ENCODE peak calls at places on chromosomes 11 and 22, in six cellular contexts. Z, F, W, A, S and T are unnamed samples.

GRCh38 chr11:61974766-61975631 is 7.6 kb upstream of the FTH1 start:
- DNase-seq in S (no peak), W (no peak), F (no peak), A (peak; percentile 72), Z (no peak), T (peak; percentile 92)

GRCh38 chr11:68506908-68507307 is 46.4 kb downstream of the PPP6R3 start:
- DNase-seq in Z (no peak), S (no peak), A (no peak), W (peak; percentile 24), F (no peak), T (peak; percentile 39)

GRCh38 chr11:30346068-30346688 is 23.3 kb downstream of the ARL14EP start:
- DNase-seq in A (peak; percentile 54), S (peak; percentile 44), F (peak; percentile 58), Z (no peak), W (peak; percentile 63), T (peak; percentile 47)

GRCh38 chr22:29314537-29315285 is 786 bp downstream of the RASL10A start:
- DNase-seq in F (no peak), Z (no peak), W (no peak), S (no peak), A (no peak), T (peak; percentile 32)

GRCh38 chr11:47394322-47395224 is 13.8 kb upstream of the SLC39A13 start:
- DNase-seq in S (peak; percentile 40), W (no peak), Z (no peak), F (no peak), A (peak; percentile 93), T (no peak)

GRCh38 chr22:29113329-29113728 is 40.5 kb downstream of the KREMEN1 start:
- DNase-seq in S (no peak), Z (no peak), A (no peak), W (no peak), F (no peak), T (no peak)

GRCh38 chr11:40384991-40385390 is 1074.5 kb downstream of the LRRC4C start:
- DNase-seq in Z (no peak), S (no peak), W (no peak), F (no peak), A (no peak), T (no peak)

GRCh38 chr22:30344447-30345200 is 12.1 kb downstream of the SF3A1 start:
- DNase-seq in W (no peak), F (no peak), S (no peak), Z (no peak), A (no peak), T (no peak)

GRCh38 chr11:121722431-121723256 is 269.9 kb upstream of the SORL1-AS1 start:
- DNase-seq in W (peak; percentile 95), Z (peak; percentile 43), A (peak; percentile 94), F (peak; percentile 37), S (no peak), T (peak; percentile 9)

GRCh38 chr11:91261513-91261912 is 963.1 kb upstream of the FAT3 start:
- DNase-seq in Z (no peak), W (peak; percentile 41), F (no peak), A (no peak), S (no peak), T (no peak)

GRCh38 chr22:21963286-21963685 is 10.6 kb upstream of the PPM1F start:
- DNase-seq in Z (no peak), S (no peak), W (no peak), A (no peak), F (no peak), T (no peak)

GRCh38 chr22:32644252-32645100 is 157.0 kb upstream of the TIMP3 start:
- DNase-seq in W (peak; percentile 63), A (no peak), F (no peak), Z (peak; percentile 9), S (no peak), T (peak; percentile 34)

GRCh38 chr22:24466831-24467249 is 28.3 kb upstream of the UPB1 start:
- DNase-seq in A (peak; percentile 94), S (no peak), Z (no peak), F (no peak), W (no peak), T (no peak)

GRCh38 chr11:47551086-47551485 is 1.8 kb downstream of the CELF1 start:
- DNase-seq in W (peak; percentile 73), F (no peak), A (peak; percentile 21), S (no peak), Z (no peak), T (peak; percentile 56)

GRCh38 chr11:120925944-120926343 is 98.0 kb upstream of the TBCEL start:
- DNase-seq in F (no peak), A (no peak), S (no peak), W (no peak), Z (no peak), T (no peak)

GRCh38 chr11:117010808-117011540 is 87.3 kb downstream of the SIK3 start:
- DNase-seq in A (peak; percentile 37), Z (no peak), W (no peak), S (no peak), F (no peak), T (no peak)

GRCh38 chr11:129702410-129703390 is 112.9 kb upstream of the TMEM45B start:
- DNase-seq in F (no peak), S (no peak), W (no peak), A (no peak), Z (no peak), T (peak; percentile 55)

GRCh38 chr11:27397619-27398412 is 34.8 kb upstream of the CCDC34 start:
- DNase-seq in W (no peak), A (peak; percentile 5), Z (no peak), F (no peak), S (no peak), T (peak; percentile 30)

GRCh38 chr11:63866211-63866610 is 27.3 kb downstream of the MARK2 start:
- DNase-seq in Z (no peak), F (no peak), S (peak; percentile 79), A (no peak), W (no peak), T (peak; percentile 67)

GRCh38 chr22:30115705-30116104 is 35.4 kb downstream of the HORMAD2 start:
- DNase-seq in S (no peak), Z (no peak), W (peak; percentile 3), A (no peak), F (no peak), T (no peak)

GRCh38 chr11:66866420-66867010 is 9.7 kb downstream of the LRFN4 start:
- DNase-seq in S (no peak), W (no peak), A (no peak), Z (no peak), F (no peak), T (no peak)

GRCh38 chr11:23959466-23959865 is 537.4 kb upstream of the LUZP2 start:
- DNase-seq in A (no peak), S (no peak), F (no peak), Z (no peak), W (peak; percentile 59), T (no peak)

GRCh38 chr22:19942886-19943664 is 1.5 kb upstream of the TXNRD2 start:
- DNase-seq in S (no peak), A (peak; percentile 72), F (no peak), W (peak; percentile 68), Z (peak; percentile 45), T (no peak)

GRCh38 chr22:39292561-39293074 is 26.8 kb downstream of the RPL3 start:
- DNase-seq in F (peak; percentile 45), S (no peak), Z (peak; percentile 71), W (peak; percentile 80), A (peak; percentile 96), T (peak; percentile 66)

GRCh38 chr11:49208006-49208721 is at the start of gene FOLH1:
- DNase-seq in Z (no peak), A (peak; percentile 6), W (peak; percentile 66), S (no peak), F (peak; percentile 5), T (peak; percentile 96)

GRCh38 chr22:30370681-30371080 is 13.9 kb downstream of the CCDC157 start:
- DNase-seq in Z (no peak), A (no peak), W (no peak), F (no peak), S (no peak), T (no peak)

GRCh38 chr11:117145393-117145761 is 1.3 kb downstream of the PAFAH1B2 start:
- DNase-seq in S (peak; percentile 1), Z (no peak), W (peak; percentile 46), F (peak; percentile 4), A (peak; percentile 73), T (no peak)

GRCh38 chr11:84947970-84948600 is 679.1 kb downstream of the DLG2 start:
- DNase-seq in A (no peak), W (peak; percentile 75), S (no peak), Z (no peak), F (no peak), T (no peak)

GRCh38 chr11:130611791-130612251 is 163.4 kb downstream of the ADAMTS15 start:
- DNase-seq in W (peak; percentile 72), F (no peak), S (no peak), Z (no peak), A (no peak), T (no peak)

GRCh38 chr22:42642801-42643631 is 2.6 kb upstream of the ATP5MGL start:
- DNase-seq in A (no peak), Z (no peak), W (no peak), F (no peak), S (no peak), T (no peak)

GRCh38 chr22:42643632-42644421 is 3.4 kb upstream of the ATP5MGL start:
- DNase-seq in S (no peak), F (no peak), Z (no peak), W (no peak), A (no peak), T (no peak)

GRCh38 chr22:42639541-42640241 is 710 bp downstream of the ATP5MGL start:
- DNase-seq in S (no peak), A (no peak), Z (no peak), W (no peak), F (no peak), T (no peak)

GRCh38 chr22:42644422-42645340 is 4.3 kb upstream of the ATP5MGL start:
- DNase-seq in W (no peak), Z (no peak), A (peak; percentile 75), S (no peak), F (no peak), T (peak; percentile 40)

GRCh38 chr22:42641801-42642413 is 1.5 kb upstream of the ATP5MGL start:
- DNase-seq in Z (no peak), A (no peak), F (no peak), S (no peak), W (no peak), T (no peak)
- H3K4me1 ChIP-seq in Z (peaks cover 56% of the 10 kb centered on the region), A (peaks cover 28% of the 10 kb centered on the region), F (peaks cover 6% of the 10 kb centered on the region), S (peaks cover 25% of the 10 kb centered on the region), W (peaks cover 3% of the 10 kb centered on the region), T (peaks cover 1% of the 10 kb centered on the region)

DNA sequence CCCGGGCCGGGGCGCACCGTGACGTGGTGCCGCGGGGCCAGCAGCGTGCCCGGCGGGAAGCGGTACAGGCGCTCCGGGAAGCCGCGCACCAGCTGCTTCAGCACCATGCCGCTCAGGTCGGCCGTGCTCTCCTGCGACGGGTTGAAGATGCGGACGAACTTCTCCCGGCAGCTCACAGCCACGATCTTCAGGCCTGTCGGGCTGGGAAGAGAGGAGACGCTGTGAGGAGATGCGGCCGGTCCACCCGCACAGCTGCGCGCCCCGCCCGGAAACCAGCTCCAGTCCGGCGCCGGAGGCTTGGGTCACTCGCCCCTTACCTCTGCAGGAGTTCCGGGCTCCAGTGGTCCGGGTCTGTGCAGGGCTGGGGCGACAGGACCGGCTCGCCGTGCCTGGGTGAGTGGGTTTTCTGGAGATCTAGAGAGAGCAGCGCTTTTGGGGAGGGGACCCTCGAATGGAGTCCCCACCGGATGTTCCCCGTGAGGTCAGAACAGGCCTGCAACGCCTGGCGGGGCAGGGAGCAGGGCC is 4.3 kb downstream of the LMNTD2 start:
- DNase-seq in S (peak; percentile 23), F (no peak), W (peak; percentile 49), A (no peak), Z (no peak), T (peak; percentile 30)
- H3K4me3 ChIP-seq in S (no peak overlapping the region), F (peak overlapping the region; percentile 58), W (no peak overlapping the region), A (no peak overlapping the region), Z (no peak overlapping the region), T (peak overlapping the region; percentile 45)

GRCh38 chr22:50246242-50247175 is 1.7 kb upstream of the TUBGCP6 start:
- DNase-seq in Z (peak; percentile 38), S (no peak), W (peak; percentile 49), A (no peak), F (no peak), T (no peak)
- H3K27ac ChIP-seq in Z (peak overlapping the region; percentile 91), S (peak overlapping the region; percentile 24), W (no peak overlapping the region), A (no peak overlapping the region), F (no peak overlapping the region), T (peak overlapping the region; percentile 6)

GRCh38 chr11:65612691-65613090 is 1.3 kb downstream of the MAP3K11 start:
- DNase-seq in A (no peak), Z (no peak), F (no peak), S (no peak), W (no peak), T (no peak)
- H3K4me1 ChIP-seq in A (peaks cover 57% of the 10 kb centered on the region), Z (peaks cover 37% of the 10 kb centered on the region), F (peaks cover 23% of the 10 kb centered on the region), S (peaks cover 50% of the 10 kb centered on the region), W (peaks cover 11% of the 10 kb centered on the region), T (peaks cover 3% of the 10 kb centered on the region)